ENCODE peak calls at places on chromosomes 5 and 9, in four cellular contexts. Q, A, I and S are unnamed samples.

GRCh38 chr5:60604771-60605170 is 95.2 kb downstream of the DEPDC1B start:
- DNase-seq in Q (no peak), A (no peak), I (no peak), S (no peak)

GRCh38 chr5:130479045-130479804 is 575.0 kb downstream of the CHSY3 start:
- DNase-seq in Q (no peak), I (no peak), A (no peak), S (no peak)

GRCh38 chr9:124222109-124222508 is 35.6 kb upstream of the NEK6 start:
- DNase-seq in I (no peak), Q (no peak), A (no peak), S (peak)

GRCh38 chr9:93471135-93471534 is 17.8 kb upstream of the FAM120AOS start:
- DNase-seq in Q (no peak), A (no peak), I (no peak), S (no peak)

GRCh38 chr5:66989286-66989685 is 207.3 kb downstream of the CD180 start:
- DNase-seq in Q (peak), I (no peak), A (no peak), S (no peak)

GRCh38 chr9:120210301-120210700 is 369.7 kb downstream of the CDK5RAP2 start:
- DNase-seq in A (no peak), Q (no peak), I (no peak), S (no peak)

GRCh38 chr5:14208071-14209021 is 65.2 kb downstream of the TRIO start:
- DNase-seq in A (no peak), Q (peak), I (no peak), S (no peak)

GRCh38 chr9:30967484-30967883 is 1417.0 kb upstream of the ACO1 start:
- DNase-seq in Q (peak), I (no peak), A (no peak), S (no peak)

GRCh38 chr9:74498616-74499095 is 1.5 kb downstream of the RORB start:
- DNase-seq in Q (no peak), A (peak), I (no peak), S (peak)

GRCh38 chr5:129664336-129664937 is 83.5 kb upstream of the MINAR2 start:
- DNase-seq in A (no peak), I (no peak), Q (peak), S (no peak)

GRCh38 chr9:136495401-136495800 is 12.6 kb upstream of the SEC16A start:
- DNase-seq in Q (no peak), A (no peak), I (no peak), S (no peak)

GRCh38 chr5:43802119-43802518 is 199.1 kb downstream of the NNT start:
- DNase-seq in Q (peak), I (no peak), A (no peak), S (no peak)

GRCh38 chr9:101383361-101383760 is 1.4 kb downstream of the BAAT start:
- DNase-seq in Q (no peak), A (no peak), I (no peak), S (no peak)

GRCh38 chr9:4242239-4242638 is 57.6 kb downstream of the GLIS3 start:
- DNase-seq in A (no peak), Q (peak), I (no peak), S (no peak)

GRCh38 chr5:139557811-139558210 is 3.3 kb upstream of the UBE2D2 start:
- DNase-seq in I (no peak), Q (no peak), A (no peak), S (no peak)

GRCh38 chr9:34989946-34990635 is 546 bp downstream of the DNAJB5 start:
- DNase-seq in A (peak), I (peak), Q (peak), S (no peak)

GRCh38 chr9:14263707-14264483 is 50.0 kb downstream of the NFIB start:
- DNase-seq in Q (no peak), A (no peak), I (no peak), S (no peak)

GRCh38 chr9:129671519-129671918 is 6.1 kb downstream of the PRRX2 start:
- DNase-seq in A (no peak), I (no peak), Q (no peak), S (no peak)

GRCh38 chr5:64207978-64208377 is 42.3 kb downstream of the RNF180 start:
- DNase-seq in I (no peak), A (no peak), Q (peak), S (no peak)
- TF ChIP-seq CTCF in I (no peak), A (no peak), Q (no peak), S (peak)

GRCh38 chr9:90839183-90839582 is 37.6 kb downstream of the SYK start:
- DNase-seq in A (no peak), I (no peak), Q (no peak), S (no peak)

GRCh38 chr9:90835206-90835605 is 33.6 kb downstream of the SYK start:
- DNase-seq in I (no peak), A (no peak), Q (no peak), S (no peak)

GRCh38 chr9:90838761-90839160 is 37.1 kb downstream of the SYK start:
- DNase-seq in A (no peak), I (no peak), Q (no peak), S (no peak)

GRCh38 chr9:90836396-90837080 is 34.9 kb downstream of the SYK start:
- DNase-seq in I (no peak), A (no peak), Q (no peak), S (no peak)

DNA sequence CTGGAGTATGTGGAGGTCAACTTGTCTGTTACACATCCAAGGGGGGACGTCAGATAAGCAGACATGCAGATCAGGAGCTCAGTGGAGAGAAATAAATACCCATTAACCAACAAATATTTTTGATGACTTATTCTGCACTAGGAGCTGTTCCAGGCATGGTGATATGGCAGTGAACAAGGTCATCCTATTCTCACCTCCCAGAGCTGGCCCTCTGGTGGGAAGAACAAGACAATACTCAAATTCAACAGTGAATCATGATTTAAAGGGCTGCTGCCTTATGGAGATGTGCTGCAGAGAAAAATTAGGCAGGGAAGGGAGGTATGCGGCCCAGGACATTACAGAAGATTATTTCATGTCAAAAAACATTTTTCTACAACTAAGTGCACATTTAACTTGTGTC is 36.5 kb downstream of the SYK start:
- DNase-seq in Q (no peak), A (no peak), I (no peak), S (no peak)
- TF ChIP-seq CTCF in Q (no peak), A (peak), I (no peak), S (peak)

GRCh38 chr5:81838307-81838906 is 87.5 kb upstream of the SSBP2 start:
- DNase-seq in I (no peak), Q (peak), A (no peak), S (no peak)
- TF ChIP-seq CTCF in I (no peak), Q (peak), A (peak), S (peak)

DNA sequence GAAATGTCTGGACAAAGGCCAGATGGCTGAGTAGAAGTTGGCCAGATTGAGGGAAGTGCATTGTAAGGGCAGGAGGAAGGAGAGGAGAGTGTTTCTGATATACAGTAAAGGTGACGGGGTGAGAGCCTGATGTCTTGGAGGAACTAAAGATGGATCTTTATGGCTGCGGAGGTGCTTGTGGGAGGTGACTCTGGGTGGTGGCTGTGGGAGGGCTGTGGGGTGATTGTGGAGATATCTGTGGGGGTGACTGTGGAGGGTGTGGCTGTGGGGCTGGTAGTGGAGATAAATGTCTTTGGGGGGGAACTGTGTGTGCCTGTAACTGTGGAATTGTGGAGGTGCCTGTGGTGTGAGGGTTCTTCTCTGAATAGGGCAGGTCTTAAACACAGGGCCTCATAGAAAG is 121.4 kb downstream of the CMYA5 start:
- DNase-seq in Q (no peak), I (no peak), A (no peak), S (no peak)
- TF ChIP-seq CTCF in Q (no peak), I (no peak), A (no peak), S (no peak)